ENCODE peak calls at places on chromosomes 16 and 17, in six cellular contexts. N, D, I, K, V and F are unnamed samples.

GRCh38 chr17:71273451-71273850 is 847.4 kb upstream of the SOX9 start:
- DNase-seq in N (no peak), D (no peak), V (no peak), I (no peak), K (no peak), F (no peak)

GRCh38 chr17:70168044-70168978 is 1.0 kb upstream of the KCNJ2 start:
- DNase-seq in D (no peak), N (peak; percentile 85), I (peak; percentile 55), V (peak; percentile 75), K (peak; percentile 22), F (no peak)

GRCh38 chr16:14505846-14506245 is 124.2 kb downstream of the PARN start:
- DNase-seq in K (no peak), D (no peak), N (peak; percentile 60), I (no peak), V (no peak), F (no peak)

GRCh38 chr17:5424909-5425308 is 4.9 kb downstream of the RPAIN start:
- DNase-seq in V (no peak), K (no peak), I (no peak), N (no peak), D (no peak), F (no peak)

GRCh38 chr16:88934066-88934667 is 42.8 kb downstream of the CBFA2T3 start:
- DNase-seq in V (no peak), I (no peak), N (no peak), K (no peak), D (no peak), F (no peak)

GRCh38 chr17:77881545-77881944 is 77.0 kb upstream of the TNRC6C start:
- DNase-seq in V (no peak), D (peak; percentile 64), K (no peak), N (no peak), I (peak; percentile 55), F (peak; percentile 19)

GRCh38 chr16:73418746-73419145 is 370.8 kb upstream of the ZFHX3 start:
- DNase-seq in V (no peak), K (no peak), I (no peak), N (no peak), D (no peak), F (no peak)

GRCh38 chr16:75062135-75062943 is 54.2 kb downstream of the LDHD start:
- DNase-seq in N (no peak), I (no peak), V (no peak), K (no peak), D (no peak), F (no peak)

GRCh38 chr17:74750327-74751069 is 2.1 kb downstream of the NHERF1 start:
- DNase-seq in N (peak; percentile 57), D (no peak), K (no peak), V (no peak), I (peak; percentile 65), F (no peak)

GRCh38 chr17:77914440-77915254 is 43.9 kb upstream of the TNRC6C start:
- DNase-seq in K (peak; percentile 60), D (no peak), V (no peak), N (no peak), I (peak; percentile 24), F (no peak)

GRCh38 chr17:54754560-54754959 is 146.1 kb upstream of the TOM1L1 start:
- DNase-seq in D (no peak), N (no peak), I (no peak), V (no peak), K (peak; percentile 4), F (no peak)

GRCh38 chr17:29048440-29049360 is 5.8 kb downstream of the PIPOX start:
- DNase-seq in V (peak; percentile 34), N (no peak), D (no peak), I (no peak), K (peak; percentile 82), F (peak; percentile 80)

GRCh38 chr17:44223574-44224046 is 4.1 kb upstream of the UBTF start:
- DNase-seq in D (no peak), I (no peak), N (peak; percentile 99), K (no peak), V (no peak), F (peak; percentile 36)

GRCh38 chr16:68200120-68200783 is 35.7 kb downstream of the ESRP2 start:
- DNase-seq in K (no peak), I (no peak), V (no peak), D (no peak), N (peak; percentile 54), F (no peak)

GRCh38 chr16:16992986-16993783 is 477.6 kb downstream of the XYLT1 start:
- DNase-seq in V (no peak), K (no peak), D (no peak), N (no peak), I (no peak), F (no peak)

GRCh38 chr16:10181196-10182162 is 749 bp downstream of the GRIN2A start:
- DNase-seq in V (no peak), I (peak; percentile 32), K (no peak), D (no peak), N (peak; percentile 59), F (peak; percentile 19)

GRCh38 chr17:10735821-10736220 is 6.0 kb upstream of the TMEM220 start:
- DNase-seq in D (no peak), V (no peak), K (no peak), N (no peak), I (no peak), F (no peak)

GRCh38 chr17:40345161-40346034 is 19.1 kb downstream of the GJD3 start:
- DNase-seq in V (peak; percentile 26), N (peak; percentile 32), D (peak; percentile 22), K (peak; percentile 47), I (peak; percentile 75), F (no peak)

GRCh38 chr16:30637952-30638351 is 12.8 kb upstream of the PRR14 start:
- DNase-seq in D (no peak), K (peak; percentile 55), V (peak; percentile 33), N (peak; percentile 74), I (no peak), F (peak; percentile 51)

GRCh38 chr17:49869038-49869374 is 21.1 kb upstream of the TAC4 start:
- DNase-seq in N (no peak), D (no peak), K (no peak), I (no peak), V (no peak), F (no peak)

GRCh38 chr17:2050246-2050866 is 4.5 kb upstream of the HIC1 start:
- DNase-seq in V (peak; percentile 74), D (peak; percentile 68), I (peak; percentile 62), K (peak; percentile 40), N (peak; percentile 45), F (no peak)

GRCh38 chr17:31373150-31374082 is 18.1 kb upstream of the RAB11FIP4 start:
- DNase-seq in V (peak; percentile 53), I (no peak), N (peak; percentile 62), D (no peak), K (peak; percentile 21), F (peak; percentile 60)